ENCODE peak calls at places on chromosomes 7 and 10, in seven cellular contexts. I is CD4-positive, alpha-beta memory T cell; E is A673; Q is NK-92 treated with Interleukin-12 subunit alpha and Interleukin-12 subunit beta, amount 100 ng/mL, for 24 hours; O is HEK293T; B is NCI-H1092 treated with DMSO at 0.1 percent for 48 hours; T is NCI-H1417. P is an unnamed sample.

GRCh38 chr10:25017247-25017590 is 807 bp downstream of the THNSL1 start:
- DNase-seq in I (no peak), E (no peak), Q (no peak), O (peak), B (peak), T (peak), P (no peak)

GRCh38 chr10:113488186-113488585 is 64.7 kb upstream of the HABP2 start:
- DNase-seq in I (no peak), E (no peak), Q (no peak), O (no peak), B (no peak), T (no peak), P (no peak)

GRCh38 chr7:137167609-137168008 is 175.9 kb downstream of the PTN start:
- DNase-seq in I (no peak), E (no peak), Q (no peak), O (no peak), B (no peak), T (no peak), P (no peak)

GRCh38 chr7:1055084-1055450 is 10.7 kb downstream of the GPR146 start:
- DNase-seq in I (peak), E (peak), Q (no peak), O (peak), B (peak), T (peak), P (no peak)

GRCh38 chr10:102300289-102300843 is 55.0 kb downstream of the GBF1 start:
- DNase-seq in I (no peak), E (no peak), Q (no peak), O (no peak), B (no peak), T (no peak), P (no peak)

GRCh38 chr7:110442386-110442837 is 648.5 kb upstream of the LRRN3 start:
- DNase-seq in I (no peak), E (peak), Q (no peak), O (peak), B (peak), T (peak), P (peak)

GRCh38 chr7:78970440-78970916 is 483.0 kb downstream of the MAGI2 start:
- DNase-seq in I (no peak), E (no peak), Q (no peak), O (no peak), B (no peak), T (no peak), P (no peak)

GRCh38 chr7:4612939-4613841 is 68.9 kb upstream of the FOXK1 start:
- DNase-seq in I (no peak), E (peak), Q (no peak), O (no peak), B (peak), T (no peak), P (no peak)

GRCh38 chr10:89567566-89568245 is 32.3 kb upstream of the SLC16A12 start:
- DNase-seq in I (no peak), E (no peak), Q (no peak), O (no peak), B (no peak), T (peak), P (no peak)

GRCh38 chr10:23702977-23703414 is 264.1 kb downstream of the OTUD1 start:
- DNase-seq in I (peak), E (peak), Q (peak), O (peak), B (peak), T (peak), P (peak)

GRCh38 chr10:28171468-28172235 is 131.2 kb downstream of the MPP7 start:
- DNase-seq in I (no peak), E (no peak), Q (no peak), O (peak), B (no peak), T (peak), P (no peak)

GRCh38 chr10:21069929-21070363 is 172.8 kb upstream of the NEBL start:
- DNase-seq in I (no peak), E (peak), Q (no peak), O (peak), B (no peak), T (peak), P (no peak)

GRCh38 chr10:3525832-3526449 is 259.1 kb downstream of the KLF6 start:
- DNase-seq in I (no peak), E (peak), Q (no peak), O (peak), B (no peak), T (no peak), P (no peak)

GRCh38 chr10:14499610-14499904 is 168.8 kb upstream of the FRMD4A start:
- DNase-seq in I (no peak), E (no peak), Q (no peak), O (no peak), B (no peak), T (no peak), P (no peak)

GRCh38 chr7:81687062-81687461 is 82.8 kb downstream of the HGF start:
- DNase-seq in I (no peak), E (no peak), Q (no peak), O (no peak), B (no peak), T (no peak), P (no peak)

P was measured in iPS DF 6.9.